ENCODE peak calls at places on chromosomes 12 and 14, in ten cellular contexts. W is upper lobe of right lung, S is body of pancreas, R is GM23338, Q is colonic mucosa, L is lower lobe of right lung, U is Peyer's patch, V is left ventricle myocardium inferior, O is OCI-LY7, P is stomach. E is an unnamed sample.

GRCh38 chr12:97602315-97602714 is 139.7 kb downstream of the RMST start:
- DNase-seq in L (no peak), W (no peak), S (no peak), Q (no peak), P (no peak), V (no peak), O (no peak), U (no peak), R (no peak), E (no peak)

GRCh38 chr14:95535226-95536021 is 574 bp downstream of the GLRX5 start:
- DNase-seq in R (no peak), S (no peak), O (peak; percentile 40), W (peak; percentile 73), P (no peak), U (peak; percentile 61), Q (no peak), V (no peak), L (no peak), E (no peak)

GRCh38 chr12:26109343-26109841 is 15.4 kb downstream of the BHLHE41 start:
- DNase-seq in L (no peak), W (no peak), S (peak; percentile 31), P (no peak), V (peak; percentile 18), Q (no peak), R (peak; percentile 33), U (no peak), O (no peak), E (peak; percentile 79)

GRCh38 chr12:54725233-54725843 is 77.2 kb upstream of the DCD start:
- DNase-seq in P (no peak), L (no peak), Q (no peak), S (no peak), W (no peak), R (peak; percentile 79), U (no peak), V (no peak), O (peak; percentile 5), E (no peak)

GRCh38 chr12:47124451-47124850 is 44.7 kb upstream of the AMIGO2 start:
- DNase-seq in Q (no peak), P (no peak), O (no peak), L (no peak), V (no peak), S (no peak), W (no peak), R (no peak), U (no peak), E (no peak)

GRCh38 chr12:57848208-57848607 is 1.7 kb upstream of the CTDSP2 start:
- DNase-seq in L (no peak), S (no peak), U (no peak), V (no peak), P (no peak), Q (no peak), W (no peak), R (no peak), O (no peak), E (no peak)

GRCh38 chr12:124544311-124544970 is 23.0 kb downstream of the NCOR2 start:
- DNase-seq in W (no peak), V (no peak), U (no peak), L (no peak), O (no peak), S (no peak), Q (no peak), P (no peak), R (no peak), E (no peak)

GRCh38 chr14:104142136-104143041 is 4.0 kb downstream of the KIF26A start:
- DNase-seq in S (no peak), Q (no peak), V (no peak), U (no peak), R (no peak), O (no peak), L (no peak), W (peak; percentile 40), P (no peak), E (peak; percentile 56)

GRCh38 chr12:109753054-109753401 is 39.4 kb downstream of the FAM222A start:
- DNase-seq in O (no peak), V (peak; percentile 1), W (peak; percentile 30), S (no peak), P (peak; percentile 23), L (peak; percentile 35), Q (no peak), R (no peak), U (peak; percentile 17), E (peak; percentile 18)

GRCh38 chr12:102631274-102631673 is 150.9 kb upstream of the IGF1 start:
- DNase-seq in Q (no peak), V (no peak), L (no peak), R (no peak), W (no peak), S (no peak), U (no peak), O (no peak), P (no peak), E (no peak)

GRCh38 chr14:35347323-35348043 is 55.3 kb downstream of the PSMA6 start:
- DNase-seq in O (no peak), V (no peak), P (no peak), S (no peak), L (peak; percentile 55), Q (peak; percentile 60), R (peak; percentile 28), W (no peak), U (peak; percentile 54), E (peak; percentile 52)

GRCh38 chr12:103673891-103674375 is 86.9 kb downstream of the STAB2 start:
- DNase-seq in L (no peak), V (no peak), U (peak; percentile 84), O (no peak), S (no peak), W (no peak), R (no peak), P (no peak), Q (peak; percentile 50), E (no peak)

GRCh38 chr12:129076466-129077325 is 223.4 kb downstream of the GLT1D1 start:
- DNase-seq in P (peak; percentile 2), V (no peak), R (no peak), S (no peak), L (no peak), W (no peak), O (no peak), Q (no peak), U (no peak), E (no peak)

GRCh38 chr12:106082216-106083175 is 56.3 kb downstream of the NUAK1 start:
- DNase-seq in P (no peak), O (no peak), S (no peak), W (no peak), R (no peak), Q (no peak), U (no peak), V (no peak), L (no peak), E (no peak)

GRCh38 chr14:103685276-103686211 is 29.7 kb downstream of the XRCC3 start:
- DNase-seq in S (no peak), V (no peak), O (no peak), Q (no peak), W (no peak), R (no peak), L (no peak), U (no peak), P (no peak), E (no peak)

GRCh38 chr14:79405511-79405910 is 805.8 kb downstream of the DIO2 start:
- DNase-seq in Q (no peak), O (no peak), P (no peak), W (no peak), L (no peak), U (no peak), V (no peak), R (no peak), S (no peak), E (no peak)

GRCh38 chr12:54304187-54304810 is 3.5 kb upstream of the NFE2 start:
- DNase-seq in P (peak; percentile 88), S (peak; percentile 69), U (peak; percentile 78), O (peak; percentile 24), L (peak; percentile 94), R (peak; percentile 49), Q (peak; percentile 74), V (peak; percentile 71), W (peak; percentile 93), E (peak; percentile 71)

GRCh38 chr12:21129352-21129751 is 1.6 kb upstream of the SLCO1B1 start:
- DNase-seq in U (no peak), L (no peak), V (no peak), P (no peak), R (no peak), Q (no peak), O (no peak), S (no peak), W (no peak), E (no peak)
- H3K27ac ChIP-seq in U (no peak overlapping the region), L (no peak overlapping the region), V (no peak overlapping the region), P (no peak overlapping the region), R (no peak overlapping the region), Q (no peak overlapping the region), O (no peak overlapping the region), S (no peak overlapping the region), W (no peak overlapping the region), E (no peak overlapping the region)

GRCh38 chr14:45201908-45202307 is 51.1 kb downstream of the MIS18BP1 start:
- DNase-seq in S (no peak), V (no peak), O (peak; percentile 55), U (no peak), Q (no peak), R (peak; percentile 43), P (no peak), W (no peak), L (no peak), E (no peak)
- TF ChIP-seq CTCF in S (no peak), V (peak; percentile 24), O (peak; percentile 62), U (no peak), Q (peak; percentile 13), R (peak; percentile 57), P (no peak), W (no peak), L (peak; percentile 10), E (no peak)

GRCh38 chr14:98408713-98409112 is 863.3 kb downstream of the BCL11B start:
- DNase-seq in L (no peak), Q (no peak), P (no peak), S (no peak), R (no peak), W (no peak), U (no peak), O (no peak), V (no peak), E (no peak)

GRCh38 chr14:98408024-98408555 is 863.9 kb downstream of the BCL11B start:
- DNase-seq in Q (no peak), V (no peak), W (no peak), S (no peak), O (no peak), L (no peak), P (no peak), U (no peak), R (no peak), E (no peak)

GRCh38 chr14:98404811-98405210 is 867.2 kb downstream of the BCL11B start:
- DNase-seq in O (no peak), L (no peak), P (no peak), Q (no peak), R (no peak), U (no peak), V (no peak), W (no peak), S (no peak), E (no peak)
- H3K27ac ChIP-seq in O (no peak overlapping the region), L (no peak overlapping the region), P (no peak overlapping the region), Q (no peak overlapping the region), R (no peak overlapping the region), U (no peak overlapping the region), V (no peak overlapping the region), W (no peak overlapping the region), S (no peak overlapping the region), E (no peak overlapping the region)

DNA sequence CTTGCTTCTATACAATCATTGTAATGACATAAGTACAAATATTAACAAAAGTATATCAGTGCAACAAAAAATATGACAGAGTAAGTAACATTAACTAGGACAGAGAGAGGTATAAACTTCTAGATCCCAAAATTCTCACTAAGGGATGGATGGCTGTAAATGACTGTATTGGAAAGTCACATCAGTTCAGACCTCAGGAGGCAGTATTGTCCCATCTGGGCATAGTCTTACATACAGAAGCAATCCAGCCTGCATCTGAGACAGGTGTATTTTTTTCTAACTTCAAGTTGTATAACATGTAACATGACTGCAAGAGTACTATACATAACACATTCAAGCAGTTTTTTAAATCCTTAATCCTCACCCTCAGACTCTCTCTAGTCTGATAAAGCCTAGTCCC is 99.0 kb downstream of the GARIN6 start:
- DNase-seq in W (no peak), R (peak; percentile 46), L (no peak), S (no peak), O (peak; percentile 59), P (no peak), V (no peak), Q (no peak), U (no peak), E (no peak)
- TF ChIP-seq CTCF in W (no peak), R (peak; percentile 58), L (no peak), S (no peak), O (peak; percentile 71), P (no peak), V (no peak), Q (no peak), U (no peak), E (no peak)